ENCODE peak calls at places on chromosomes 13 and 19, in five cellular contexts. F, M, U, I and Y are unnamed samples.

GRCh38 chr19:50667759-50668231 is 18.6 kb downstream of the C19orf81 start:
- DNase-seq in F (no peak), M (no peak), U (no peak), I (no peak), Y (no peak)

GRCh38 chr19:30449191-30449590 is 77.0 kb downstream of the ZNF536 start:
- DNase-seq in F (no peak), M (no peak), U (no peak), I (no peak), Y (no peak)

GRCh38 chr13:64154514-64154913 is 2738.9 kb upstream of the PCDH20 start:
- DNase-seq in F (no peak), M (no peak), U (peak), I (no peak), Y (no peak)

GRCh38 chr13:73967397-73968165 is 166.6 kb downstream of the KLF12 start:
- DNase-seq in F (peak), M (no peak), U (no peak), I (no peak), Y (peak)

GRCh38 chr19:22502766-22503165 is 80.6 kb upstream of the ZNF98 start:
- DNase-seq in F (no peak), M (no peak), U (no peak), I (no peak), Y (no peak)

GRCh38 chr19:14381689-14382474 is 638 bp downstream of the ADGRE5 start:
- DNase-seq in F (peak), M (no peak), U (peak), I (peak), Y (peak)

GRCh38 chr19:35015576-35016351 is 14.5 kb upstream of the SCN1B start:
- DNase-seq in F (no peak), M (no peak), U (peak), I (no peak), Y (no peak)

GRCh38 chr19:35266904-35267817 is 1.6 kb upstream of the USF2 start:
- DNase-seq in F (peak), M (peak), U (peak), I (peak), Y (peak)

GRCh38 chr19:48501446-48501960 is 10.1 kb downstream of the LMTK3 start:
- DNase-seq in F (no peak), M (peak), U (no peak), I (peak), Y (no peak)

GRCh38 chr13:112068531-112069062 is 1.6 kb downstream of the SOX1 start:
- DNase-seq in F (no peak), M (no peak), U (no peak), I (no peak), Y (no peak)

GRCh38 chr13:30004204-30004603 is 153.8 kb upstream of the UBL3 start:
- DNase-seq in F (no peak), M (no peak), U (peak), I (no peak), Y (no peak)
- TF ChIP-seq CTCF in F (no peak), M (no peak), U (no peak), I (no peak), Y (no peak)

DNA sequence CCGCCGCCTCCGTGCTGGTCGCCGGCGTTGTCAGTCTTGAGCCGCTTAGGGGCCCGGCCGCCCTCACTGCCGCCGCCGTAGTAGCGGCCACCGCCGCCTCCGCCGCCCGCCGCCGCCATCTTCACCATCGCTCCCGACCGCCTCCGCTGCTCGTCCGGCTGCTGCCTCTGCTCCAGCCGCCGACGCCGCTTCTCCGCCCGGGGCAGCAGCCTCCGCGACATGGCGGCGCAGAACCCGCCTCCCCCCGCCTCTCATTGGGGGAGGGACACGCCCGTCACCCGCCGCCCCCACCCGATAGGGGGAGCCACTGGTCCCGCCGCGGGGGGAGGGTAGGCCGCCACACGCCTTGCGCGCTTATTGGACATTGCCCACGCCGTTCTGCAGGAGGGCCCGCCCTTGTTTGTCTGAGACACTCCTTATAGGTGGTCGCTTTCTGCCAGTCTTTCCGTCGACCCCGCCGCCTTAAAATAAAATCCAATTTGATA is at the start of gene HNRNPL:
- DNase-seq in F (no peak), M (no peak), U (no peak), I (no peak), Y (peak)
- TF ChIP-seq CTCF in F (peak), M (peak), U (no peak), I (peak), Y (peak)

GRCh38 chr19:27795369-27795768 is 1417.6 kb downstream of the UQCRFS1 start:
- DNase-seq in F (no peak), M (no peak), U (no peak), I (no peak), Y (no peak)

GRCh38 chr19:27793128-27793643 is 1419.8 kb downstream of the UQCRFS1 start:
- DNase-seq in F (peak), M (peak), U (peak), I (peak), Y (peak)

GRCh38 chr19:27792576-27793127 is 1420.3 kb downstream of the UQCRFS1 start:
- DNase-seq in F (no peak), M (no peak), U (no peak), I (no peak), Y (no peak)

GRCh38 chr19:27794444-27795042 is 1418.4 kb downstream of the UQCRFS1 start:
- DNase-seq in F (peak), M (peak), U (peak), I (no peak), Y (peak)

GRCh38 chr19:27793644-27794443 is 1419.1 kb downstream of the UQCRFS1 start:
- DNase-seq in F (peak), M (peak), U (peak), I (peak), Y (peak)
- TF ChIP-seq CTCF in F (no peak), M (no peak), U (no peak), I (peak), Y (no peak)

DNA sequence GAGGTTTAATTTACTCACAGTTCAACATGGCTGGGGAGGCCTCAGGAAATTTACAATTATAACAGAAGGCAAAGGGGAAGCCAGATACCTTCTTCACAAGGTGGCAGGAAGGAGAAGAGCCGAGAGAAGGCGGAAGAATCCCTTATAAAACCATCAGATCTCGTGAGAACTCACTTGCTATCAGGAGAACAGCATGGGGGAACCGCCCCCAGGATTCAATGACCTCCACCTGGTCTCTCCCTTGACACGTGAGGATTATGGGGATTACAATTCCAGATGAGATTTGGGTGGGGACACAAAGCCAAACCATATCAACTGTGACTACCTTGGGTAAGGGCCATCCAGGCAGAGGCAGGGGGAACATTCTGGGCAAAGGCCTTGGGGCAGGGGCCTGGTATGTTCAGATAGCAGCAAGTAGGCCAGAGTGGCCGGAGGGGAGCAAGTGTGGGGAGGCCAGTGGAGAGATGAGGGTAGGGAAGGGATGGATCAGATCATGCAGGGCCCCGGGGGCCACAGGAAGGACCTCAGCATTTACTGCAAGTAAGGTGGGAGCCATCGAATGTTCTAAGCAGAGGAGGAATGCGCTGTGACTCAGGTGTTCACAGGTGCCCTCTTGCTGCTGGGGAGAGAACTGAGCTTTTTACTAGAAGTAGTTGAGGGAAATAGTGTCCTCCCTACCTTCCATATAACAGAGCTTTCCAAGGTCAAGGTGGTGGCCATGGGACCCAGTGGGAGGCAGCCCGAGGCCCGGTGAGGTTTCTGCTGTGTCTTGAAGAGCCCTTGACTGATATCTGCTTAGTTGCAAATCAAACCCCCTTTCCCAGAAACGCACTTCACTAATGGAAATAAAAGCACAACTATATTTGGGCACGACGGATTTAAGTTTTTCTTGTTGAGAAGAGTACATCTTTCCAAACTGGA is 18.0 kb downstream of the RAB3D start:
- DNase-seq in F (no peak), M (no peak), U (no peak), I (no peak), Y (no peak)
- TF ChIP-seq CTCF in F (peak), M (peak), U (no peak), I (no peak), Y (peak)

GRCh38 chr19:57947088-57947418 is 453 bp downstream of the ZNF256 start:
- DNase-seq in F (no peak), M (no peak), U (no peak), I (no peak), Y (no peak)

GRCh38 chr19:57949702-57950101 is 2.2 kb upstream of the ZNF256 start:
- DNase-seq in F (no peak), M (no peak), U (no peak), I (no peak), Y (no peak)

GRCh38 chr19:57949296-57949695 is 1.8 kb upstream of the ZNF256 start:
- DNase-seq in F (no peak), M (no peak), U (no peak), I (no peak), Y (no peak)

GRCh38 chr19:57946316-57946715 is 1.2 kb downstream of the ZNF256 start:
- DNase-seq in F (no peak), M (no peak), U (no peak), I (no peak), Y (no peak)

GRCh38 chr19:57947419-57948134 is at the start of gene ZNF256:
- DNase-seq in F (peak), M (peak), U (peak), I (peak), Y (peak)
- TF ChIP-seq CTCF in F (peak), M (peak), U (peak), I (peak), Y (peak)

DNA sequence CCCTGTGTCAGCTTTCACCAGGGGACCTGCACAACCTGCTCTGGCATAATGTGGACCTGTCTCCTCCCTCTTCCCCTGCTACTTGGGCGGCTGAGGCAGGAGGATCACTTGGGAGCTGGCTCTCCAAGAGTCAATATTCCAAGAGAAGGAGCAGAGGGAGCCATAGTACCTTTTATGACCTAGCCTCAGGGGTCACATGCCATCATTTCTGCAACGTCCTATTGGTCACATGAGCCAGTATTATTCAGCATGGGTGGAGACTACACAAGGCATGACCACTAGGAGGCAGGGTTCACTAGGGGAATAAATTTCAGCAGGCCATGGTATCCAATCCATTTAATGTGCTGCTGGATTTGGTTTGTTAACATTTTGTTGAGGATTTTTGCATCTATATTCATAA is 12.0 kb upstream of the SHFL start:
- DNase-seq in F (peak), M (no peak), U (peak), I (no peak), Y (peak)
- TF ChIP-seq CTCF in F (peak), M (peak), U (peak), I (no peak), Y (peak)

GRCh38 chr13:46884531-46884930 is 12.3 kb downstream of the HTR2A start:
- DNase-seq in F (no peak), M (no peak), U (no peak), I (no peak), Y (no peak)

DNA sequence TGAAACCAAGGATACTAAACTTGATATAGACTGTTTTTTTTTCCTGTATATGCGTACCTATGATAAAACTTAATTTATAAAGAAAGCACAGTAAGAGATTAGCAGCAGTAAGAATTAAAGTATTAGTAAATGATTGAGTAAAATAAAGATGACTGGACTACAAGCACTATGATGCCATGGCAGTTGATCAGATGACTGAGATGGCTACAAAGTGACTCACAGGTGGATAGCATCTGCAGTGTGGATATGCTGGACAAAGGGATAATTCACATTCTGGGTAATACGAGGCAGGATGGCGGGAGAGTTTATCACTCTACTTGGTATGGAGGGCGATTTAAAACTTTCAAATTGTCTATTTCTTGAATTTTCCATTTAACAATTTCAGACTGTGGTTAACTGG is 11.8 kb downstream of the HTR2A start:
- DNase-seq in F (no peak), M (no peak), U (peak), I (no peak), Y (no peak)
- TF ChIP-seq CTCF in F (no peak), M (no peak), U (no peak), I (no peak), Y (no peak)